ENCODE peak calls at places on chromosomes 12 and 14, in four cellular contexts. S is foreskin fibroblast; D is stimulated activated CD4-positive, alpha-beta T cell treated with anti-CD3 and anti-CD28 coated beads, Interleukin-2, amount 100 ng/mL, for 48 hours; W is HT-29. N is an unnamed sample.

GRCh38 chr12:94649349-94650142 is 811 bp downstream of the TMCC3 start:
- DNase-seq in S (peak), D (no peak), W (peak), N (peak)

GRCh38 chr12:78060186-78060585 is 229.5 kb downstream of the NAV3 start:
- DNase-seq in S (peak), D (no peak), W (no peak), N (no peak)

GRCh38 chr12:56160160-56160763 is 2.1 kb downstream of the MYL6 start:
- DNase-seq in S (peak), D (peak), W (peak), N (peak)

GRCh38 chr14:69013943-69014782 is 35.1 kb upstream of the ACTN1 start:
- DNase-seq in S (peak), D (no peak), W (peak), N (no peak)

GRCh38 chr12:104011265-104011664 is 38.7 kb downstream of the GLT8D2 start:
- DNase-seq in S (peak), D (no peak), W (no peak), N (no peak)

GRCh38 chr12:19780460-19780859 is 341.2 kb downstream of the AEBP2 start:
- DNase-seq in S (no peak), D (no peak), W (no peak), N (no peak)

GRCh38 chr14:61876362-61877049 is 114.3 kb downstream of the SNAPC1 start:
- DNase-seq in S (no peak), D (no peak), W (no peak), N (peak)

GRCh38 chr12:85835417-85835809 is 796 bp downstream of the RASSF9 start:
- DNase-seq in S (peak), D (no peak), W (peak), N (no peak)

GRCh38 chr12:47714823-47715386 is 9.1 kb upstream of the RPAP3 start:
- DNase-seq in S (no peak), D (no peak), W (no peak), N (no peak)